ENCODE peak calls at places on chromosomes 6 and 20, in five cellular contexts. X, R, Z, E and G are unnamed samples.

GRCh38 chr20:25233016-25233772 is 14.7 kb upstream of the PYGB start:
- DNase-seq in X (peak; percentile 46), R (peak; percentile 86), Z (no peak), E (peak; percentile 93), G (peak; percentile 95)

GRCh38 chr6:113879186-113880096 is 22.3 kb downstream of the MARCKS start:
- DNase-seq in X (peak; percentile 66), R (no peak), Z (no peak), E (peak; percentile 88), G (peak; percentile 73)

GRCh38 chr6:45738057-45738455 is 277.6 kb downstream of the CLIC5 start:
- DNase-seq in X (no peak), R (no peak), Z (no peak), E (no peak), G (no peak)

GRCh38 chr6:87487555-87487954 is 14.8 kb downstream of the SLC35A1 start:
- DNase-seq in X (no peak), R (no peak), Z (no peak), E (peak; percentile 31), G (no peak)

GRCh38 chr6:52160468-52161104 is 25.6 kb upstream of the IL17A start:
- DNase-seq in X (no peak), R (no peak), Z (no peak), E (no peak), G (no peak)

GRCh38 chr6:149129401-149130077 is 188.0 kb upstream of the TAB2 start:
- DNase-seq in X (peak; percentile 82), R (no peak), Z (no peak), E (peak; percentile 86), G (no peak)

GRCh38 chr6:27230758-27231111 is 16.8 kb upstream of the PRSS16 start:
- DNase-seq in X (no peak), R (no peak), Z (no peak), E (no peak), G (peak; percentile 48)

GRCh38 chr6:13407709-13408695 is 79.4 kb downstream of the GFOD1 start:
- DNase-seq in X (peak; percentile 90), R (no peak), Z (no peak), E (peak; percentile 63), G (peak; percentile 94)

GRCh38 chr6:157045831-157046454 is 268.8 kb downstream of the ARID1B start:
- DNase-seq in X (peak; percentile 80), R (no peak), Z (no peak), E (peak; percentile 78), G (peak; percentile 57)

GRCh38 chr6:92589970-92590369 is 829.4 kb downstream of the EPHA7 start:
- DNase-seq in X (no peak), R (no peak), Z (no peak), E (peak; percentile 2), G (no peak)